ENCODE peak calls at places on chromosome 19, in four cellular contexts. One of them, this sample, is unnamed.

GRCh38 chr19:45477216-45477615 is 9.4 kb downstream of the FOSB start:
- DNase-seq in HT-29: peak; percentile 66
- DNase-seq in CD8-positive, alpha-beta T cell: no peak
- DNase-seq in AG04450: no peak
- DNase-seq in this sample: no peak

GRCh38 chr19:16386619-16387240 is 62.1 kb downstream of the KLF2 start:
- DNase-seq in CD8-positive, alpha-beta T cell: peak; percentile 75
- DNase-seq in AG04450: peak; percentile 39
- DNase-seq in HT-29: peak; percentile 44
- DNase-seq in this sample: no peak

GRCh38 chr19:739998-740715 is 10.8 kb upstream of the MISP start:
- DNase-seq in CD8-positive, alpha-beta T cell: no peak
- DNase-seq in AG04450: no peak
- DNase-seq in HT-29: no peak
- DNase-seq in this sample: no peak

GRCh38 chr19:3175761-3176714 is 2.5 kb upstream of the S1PR4 start:
- DNase-seq in AG04450: no peak
- DNase-seq in HT-29: peak; percentile 52
- DNase-seq in CD8-positive, alpha-beta T cell: peak; percentile 53
- DNase-seq in this sample: peak; percentile 87

GRCh38 chr19:42563352-42564210 is 31.1 kb downstream of the CEACAM8 start:
- DNase-seq in CD8-positive, alpha-beta T cell: no peak
- DNase-seq in AG04450: no peak
- DNase-seq in HT-29: peak; percentile 78
- DNase-seq in this sample: no peak

GRCh38 chr19:46299004-46299509 is 2.2 kb downstream of the HIF3A start:
- DNase-seq in AG04450: peak; percentile 48
- DNase-seq in HT-29: peak; percentile 99
- DNase-seq in CD8-positive, alpha-beta T cell: no peak
- DNase-seq in this sample: peak; percentile 98

GRCh38 chr19:1987197-1988187 is 28.0 kb downstream of the BTBD2 start:
- DNase-seq in AG04450: no peak
- DNase-seq in CD8-positive, alpha-beta T cell: peak; percentile 20
- DNase-seq in HT-29: no peak
- DNase-seq in this sample: no peak

GRCh38 chr19:55041627-55042343 is 3.7 kb upstream of the GP6 start:
- DNase-seq in AG04450: no peak
- DNase-seq in CD8-positive, alpha-beta T cell: no peak
- DNase-seq in HT-29: no peak
- DNase-seq in this sample: no peak

GRCh38 chr19:17324357-17325114 is 10.1 kb downstream of the ANO8 start:
- DNase-seq in CD8-positive, alpha-beta T cell: peak; percentile 18
- DNase-seq in HT-29: no peak
- DNase-seq in AG04450: no peak
- DNase-seq in this sample: no peak

GRCh38 chr19:18763674-18764590 is 27.2 kb downstream of the COMP start:
- DNase-seq in AG04450: no peak
- DNase-seq in CD8-positive, alpha-beta T cell: no peak
- DNase-seq in HT-29: peak; percentile 25
- DNase-seq in this sample: peak; percentile 68

GRCh38 chr19:11481777-11482383 is 1.0 kb upstream of the ELAVL3 start:
- DNase-seq in CD8-positive, alpha-beta T cell: peak; percentile 69
- DNase-seq in AG04450: peak; percentile 59
- DNase-seq in HT-29: no peak
- DNase-seq in this sample: peak; percentile 63

GRCh38 chr19:15248106-15248505 is 15.9 kb upstream of the EPHX3 start:
- DNase-seq in CD8-positive, alpha-beta T cell: no peak
- DNase-seq in AG04450: no peak
- DNase-seq in HT-29: no peak
- DNase-seq in this sample: no peak

GRCh38 chr19:37077615-37077928 is 661 bp upstream of the ZNF420 start:
- DNase-seq in AG04450: no peak
- DNase-seq in CD8-positive, alpha-beta T cell: no peak
- DNase-seq in HT-29: no peak
- DNase-seq in this sample: no peak

GRCh38 chr19:43699506-43700367 is 16.1 kb upstream of the IRGC start:
- DNase-seq in HT-29: no peak
- DNase-seq in CD8-positive, alpha-beta T cell: no peak
- DNase-seq in AG04450: no peak
- DNase-seq in this sample: no peak

GRCh38 chr19:30882411-30883005 is 466.7 kb downstream of the TSHZ3 start:
- DNase-seq in CD8-positive, alpha-beta T cell: no peak
- DNase-seq in HT-29: no peak
- DNase-seq in AG04450: no peak
- DNase-seq in this sample: no peak

GRCh38 chr19:45097450-45097775 is 4.4 kb downstream of the PPP1R37 start:
- DNase-seq in HT-29: no peak
- DNase-seq in CD8-positive, alpha-beta T cell: no peak
- DNase-seq in AG04450: no peak
- DNase-seq in this sample: no peak

This sample was measured in ureter.